ENCODE peak calls at places on chromosomes 2 and 18, in eight cellular contexts. R is left ventricle myocardium inferior; E is body of pancreas; B is transverse colon; C is IMR-90; P is lower lobe of right lung; W is mammary epithelial cell; A is CD4-positive, alpha-beta memory T cell. L is an unnamed sample.

GRCh38 chr2:56118474-56118873 is 65.3 kb upstream of the CCDC85A start:
- DNase-seq in R (no peak), E (no peak), B (no peak), C (no peak), P (no peak), W (no peak), A (no peak), L (no peak)

GRCh38 chr2:18991177-18992168 is 366.9 kb downstream of the OSR1 start:
- DNase-seq in R (peak; percentile 31), E (peak; percentile 94), B (peak; percentile 31), C (peak; percentile 78), P (peak; percentile 54), W (peak; percentile 70), A (no peak), L (peak; percentile 62)

GRCh38 chr2:123363076-123363475 is 662.0 kb upstream of the CNTNAP5 start:
- DNase-seq in R (no peak), E (no peak), B (no peak), C (no peak), P (no peak), W (no peak), A (no peak), L (no peak)

GRCh38 chr2:150487537-150488429 is at the start of gene RND3:
- DNase-seq in R (peak; percentile 95), E (peak; percentile 97), B (peak; percentile 97), C (peak; percentile 99), P (peak; percentile 93), W (peak; percentile 98), A (no peak), L (peak; percentile 98)

GRCh38 chr18:65425366-65425765 is 325.4 kb upstream of the CDH7 start:
- DNase-seq in R (no peak), E (no peak), B (no peak), C (no peak), P (no peak), W (no peak), A (no peak), L (no peak)

GRCh38 chr2:207252979-207253640 is 87.4 kb upstream of the KLF7 start:
- DNase-seq in R (no peak), E (no peak), B (no peak), C (peak; percentile 53), P (no peak), W (no peak), A (no peak), L (no peak)

GRCh38 chr2:217954971-217955740 is 47.6 kb downstream of the TNS1 start:
- DNase-seq in R (no peak), E (no peak), B (no peak), C (no peak), P (peak; percentile 49), W (no peak), A (no peak), L (no peak)

GRCh38 chr2:150788741-150789140 is 301.3 kb upstream of the RND3 start:
- DNase-seq in R (no peak), E (no peak), B (no peak), C (peak; percentile 43), P (no peak), W (no peak), A (no peak), L (no peak)

GRCh38 chr2:237320801-237321563 is 93.0 kb downstream of the COL6A3 start:
- DNase-seq in R (peak; percentile 79), E (peak; percentile 35), B (no peak), C (no peak), P (no peak), W (no peak), A (no peak), L (peak; percentile 82)

GRCh38 chr2:222731183-222731582 is 59.7 kb downstream of the MOGAT1 start:
- DNase-seq in R (no peak), E (no peak), B (no peak), C (peak; percentile 56), P (no peak), W (peak; percentile 56), A (no peak), L (no peak)

GRCh38 chr18:48997985-48998831 is 47.4 kb upstream of the SMAD7 start:
- DNase-seq in R (peak; percentile 49), E (peak; percentile 37), B (no peak), C (peak; percentile 97), P (peak; percentile 87), W (peak; percentile 96), A (no peak), L (peak; percentile 91)

GRCh38 chr18:23547806-23548205 is 38.5 kb downstream of the NPC1 start:
- DNase-seq in R (no peak), E (no peak), B (no peak), C (no peak), P (no peak), W (peak; percentile 57), A (no peak), L (no peak)

GRCh38 chr2:235598842-235599531 is 105.1 kb downstream of the AGAP1 start:
- DNase-seq in R (no peak), E (no peak), B (no peak), C (peak; percentile 38), P (no peak), W (no peak), A (no peak), L (no peak)

GRCh38 chr2:215347878-215348277 is 36.0 kb downstream of the ATIC start:
- DNase-seq in R (no peak), E (no peak), B (no peak), C (no peak), P (no peak), W (no peak), A (no peak), L (no peak)

GRCh38 chr2:72994991-72995380 is 76.5 kb downstream of the SFXN5 start:
- DNase-seq in R (no peak), E (no peak), B (no peak), C (no peak), P (no peak), W (no peak), A (no peak), L (peak; percentile 33)

GRCh38 chr18:67310826-67311225 is 205.7 kb downstream of the DSEL start:
- DNase-seq in R (no peak), E (no peak), B (no peak), C (peak; percentile 47), P (no peak), W (peak; percentile 19), A (no peak), L (no peak)

DNA sequence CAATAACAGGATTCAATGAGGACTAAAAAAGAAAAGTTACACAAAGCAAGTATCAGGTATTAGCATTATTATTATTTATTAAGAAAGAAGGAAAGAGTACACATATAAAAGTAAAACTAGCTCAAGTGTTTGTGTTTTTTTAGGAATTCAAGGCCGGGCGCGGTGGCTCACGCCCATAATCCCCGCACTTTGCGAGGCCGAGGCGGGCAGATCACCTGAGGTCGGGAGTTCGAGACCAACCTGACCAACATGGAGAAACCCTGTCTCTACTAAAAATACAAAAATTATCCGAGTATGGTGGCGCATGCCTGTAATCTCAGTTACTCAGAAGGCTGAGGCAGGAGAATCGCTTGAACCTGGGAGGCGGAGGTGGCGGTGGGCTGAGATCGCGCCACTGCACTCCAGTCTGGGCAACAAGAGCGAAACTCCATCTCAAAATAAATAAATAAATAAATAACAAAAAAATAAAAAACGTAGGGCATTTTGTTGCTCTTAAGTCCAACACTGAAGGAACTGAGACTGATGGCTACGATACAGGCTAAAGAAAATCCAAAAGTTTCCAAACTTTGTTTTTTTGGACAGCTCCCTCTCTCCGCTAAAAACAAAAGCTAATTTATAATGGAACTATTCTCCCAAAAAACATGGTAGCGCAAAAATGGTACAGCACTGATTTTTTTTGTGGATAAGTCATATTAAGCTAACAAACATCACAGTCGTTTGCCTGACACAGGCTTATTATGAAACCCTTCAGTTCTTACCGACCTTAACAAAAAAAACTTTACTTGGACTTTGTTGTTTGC is 1.7 kb downstream of the TRAPPC8 start:
- DNase-seq in R (no peak), E (no peak), B (no peak), C (no peak), P (no peak), W (no peak), A (no peak), L (no peak)
- H3K27ac ChIP-seq in R (peak overlapping the region; percentile 96), E (no peak overlapping the region), B (peak overlapping the region; percentile 99), C (no peak overlapping the region), P (no peak overlapping the region), W (peak overlapping the region; percentile 82), A (no peak overlapping the region), L (no peak overlapping the region)

DNA sequence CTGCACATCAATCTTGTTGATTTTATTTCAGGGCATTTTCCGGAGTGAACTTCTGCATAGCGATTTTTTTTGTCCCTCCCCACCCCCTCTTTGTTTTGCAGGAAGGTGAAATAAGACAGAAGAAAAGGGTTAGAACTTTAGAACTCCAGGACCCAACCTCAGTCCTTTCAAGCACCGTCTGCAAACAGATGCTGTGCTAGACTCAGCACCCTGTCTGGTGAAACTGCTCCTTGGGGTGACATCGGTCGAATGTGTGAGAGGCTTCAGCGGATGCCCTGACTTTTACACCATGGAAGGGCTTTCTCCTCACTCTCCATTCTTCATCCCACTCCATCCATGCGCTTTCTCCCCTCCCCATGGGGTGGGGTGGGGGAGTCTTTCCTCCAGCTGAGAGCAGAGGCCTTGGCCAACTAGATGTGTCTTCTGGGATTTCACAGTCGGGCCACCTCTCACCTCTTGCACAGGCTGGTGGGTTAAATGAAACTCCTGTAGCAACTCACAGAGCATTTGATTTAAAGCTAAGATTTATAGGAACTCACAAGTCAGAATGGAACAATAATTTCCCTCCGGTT is 43.3 kb upstream of the EDAR start:
- DNase-seq in R (no peak), E (no peak), B (no peak), C (no peak), P (no peak), W (no peak), A (no peak), L (no peak)
- H3K27ac ChIP-seq in R (no peak overlapping the region), E (no peak overlapping the region), B (peak overlapping the region; percentile 23), C (no peak overlapping the region), P (peak overlapping the region; percentile 44), W (no peak overlapping the region), A (peak overlapping the region; percentile 49), L (no peak overlapping the region)

DNA sequence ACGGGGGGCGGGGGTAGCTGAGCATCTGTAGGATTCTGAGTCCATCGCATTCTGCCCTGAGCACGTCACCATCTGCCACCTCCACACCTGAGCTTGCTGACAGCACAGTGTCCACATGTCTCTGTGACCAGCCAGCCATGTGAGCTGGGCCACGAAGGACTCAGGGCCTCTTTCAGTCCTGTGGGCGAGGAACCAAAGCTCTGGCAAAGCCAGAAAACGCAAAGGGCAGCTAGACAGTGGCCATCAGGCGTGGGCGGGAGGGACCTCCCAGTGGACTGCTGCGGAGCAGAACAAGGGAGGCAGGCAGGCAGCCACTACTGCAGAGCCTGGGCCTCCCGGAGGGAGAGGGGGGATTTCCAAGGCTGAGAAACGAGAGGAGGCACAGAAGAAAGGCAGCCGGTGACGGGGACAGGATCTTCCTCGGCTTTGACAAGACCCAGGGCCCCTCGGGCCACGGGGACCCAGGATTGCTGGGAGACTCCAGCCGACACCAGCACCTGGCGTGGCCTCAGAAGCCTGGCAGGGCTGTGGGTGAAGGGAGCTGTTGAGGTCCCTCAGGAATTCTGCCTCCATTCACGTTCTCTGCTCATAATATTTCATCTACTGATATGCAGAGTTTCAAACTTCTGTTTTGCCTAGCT is 274.5 kb upstream of the SALL3 start:
- DNase-seq in R (no peak), E (no peak), B (no peak), C (no peak), P (no peak), W (no peak), A (no peak), L (no peak)
- H3K27ac ChIP-seq in R (no peak overlapping the region), E (no peak overlapping the region), B (no peak overlapping the region), C (no peak overlapping the region), P (no peak overlapping the region), W (no peak overlapping the region), A (no peak overlapping the region), L (no peak overlapping the region)

GRCh38 chr2:212288308-212288707 is 250.3 kb downstream of the ERBB4 start:
- DNase-seq in R (no peak), E (no peak), B (no peak), C (no peak), P (peak; percentile 21), W (no peak), A (no peak), L (no peak)

GRCh38 chr2:212284166-212284565 is 254.4 kb downstream of the ERBB4 start:
- DNase-seq in R (no peak), E (no peak), B (no peak), C (no peak), P (no peak), W (no peak), A (no peak), L (no peak)

GRCh38 chr2:212282596-212283330 is 255.8 kb downstream of the ERBB4 start:
- DNase-seq in R (no peak), E (no peak), B (no peak), C (no peak), P (no peak), W (no peak), A (no peak), L (no peak)
- H3K27ac ChIP-seq in R (no peak overlapping the region), E (no peak overlapping the region), B (no peak overlapping the region), C (no peak overlapping the region), P (no peak overlapping the region), W (no peak overlapping the region), A (no peak overlapping the region), L (no peak overlapping the region)